ENCODE peak calls at places on chromosomes 1 and 21, in nine cellular contexts. C is fibroblast of the aortic adventitia; I is NCI-H526 treated with DMSO at 0.1 percent for 48 hours; M is cardiac fibroblast; P is stomach; X is Panc1; D is effector memory CD4-positive, alpha-beta T cell; L is lower lobe of right lung; W is activated CD4-positive, CD25-positive, alpha-beta regulatory T cell treated with anti-CD3 and anti-CD28 coated beads, Interleukin-2, amount 50 U/mL, for 72 hours. E is an unnamed sample.

GRCh38 chr1:15153184-15153841 is at the start of gene TMEM51:
- DNase-seq in P (peak; percentile 87), D (no peak), L (peak; percentile 79), M (peak; percentile 40), I (peak; percentile 72), W (no peak), C (no peak), X (no peak), E (no peak)

GRCh38 chr1:17895986-17896385 is 140.9 kb downstream of the ACTL8 start:
- DNase-seq in L (no peak), P (no peak), M (no peak), C (no peak), D (no peak), X (no peak), W (no peak), I (no peak), E (no peak)

GRCh38 chr1:109040627-109041613 is 982 bp downstream of the WDR47 start:
- DNase-seq in P (peak; percentile 28), L (peak; percentile 58), D (no peak), X (no peak), W (no peak), M (peak; percentile 25), C (peak; percentile 35), I (no peak), E (no peak)

GRCh38 chr1:101025283-101025679 is 303 bp downstream of the DPH5 start:
- DNase-seq in C (no peak), D (no peak), W (peak; percentile 48), L (no peak), X (no peak), I (peak; percentile 87), M (no peak), P (no peak), E (no peak)

GRCh38 chr1:71068325-71069240 is 12.3 kb downstream of the ZRANB2 start:
- DNase-seq in M (no peak), W (no peak), I (no peak), P (no peak), C (peak; percentile 30), X (no peak), D (no peak), L (no peak), E (no peak)

GRCh38 chr1:228142616-228143203 is 2.6 kb downstream of the GUK1 start:
- DNase-seq in L (no peak), W (no peak), C (no peak), X (no peak), D (no peak), M (no peak), I (no peak), P (peak; percentile 24), E (no peak)

GRCh38 chr21:43865471-43866181 is 603 bp downstream of the AGPAT3 start:
- DNase-seq in I (no peak), W (peak; percentile 66), P (peak; percentile 69), L (peak; percentile 77), M (peak; percentile 29), C (peak; percentile 20), D (peak; percentile 33), X (no peak), E (peak; percentile 68)

GRCh38 chr1:2463396-2463795 is 12.7 kb upstream of the PLCH2 start:
- DNase-seq in D (no peak), I (no peak), C (no peak), M (no peak), L (no peak), X (no peak), W (no peak), P (no peak), E (no peak)

GRCh38 chr1:20373286-20373685 is 82.6 kb downstream of the VWA5B1 start:
- DNase-seq in L (no peak), C (no peak), W (no peak), D (no peak), I (no peak), X (no peak), M (no peak), P (no peak), E (no peak)

GRCh38 chr1:229288516-229288915 is 17.6 kb downstream of the RAB4A start:
- DNase-seq in M (no peak), L (no peak), I (no peak), P (no peak), W (no peak), C (no peak), D (no peak), X (no peak), E (no peak)

GRCh38 chr21:25079053-25079452 is 528.2 kb downstream of the MRPL39 start:
- DNase-seq in M (no peak), C (no peak), I (no peak), X (no peak), W (no peak), P (no peak), L (no peak), D (no peak), E (no peak)

GRCh38 chr21:43893536-43894205 is 28.6 kb downstream of the AGPAT3 start:
- DNase-seq in D (no peak), P (peak; percentile 49), M (no peak), I (no peak), L (no peak), C (peak; percentile 25), X (no peak), W (no peak), E (no peak)

GRCh38 chr1:231166398-231166797 is 4.5 kb downstream of the TRIM67 start:
- DNase-seq in C (no peak), P (no peak), X (no peak), D (no peak), I (no peak), L (no peak), M (no peak), W (no peak), E (no peak)